ENCODE peak calls at places on chromosome 4, in eight cellular contexts. Z is CD8-positive, alpha-beta memory T cell; X is PC-3; H is pancreas; O is endothelial cell of umbilical vein; I is CD4-positive, CD25-positive, alpha-beta regulatory T cell; M is esophagus squamous epithelium; V is A549. Q is an unnamed sample.

GRCh38 chr4:1336079-1336478 is 10.9 kb upstream of the UVSSA start:
- DNase-seq in M (no peak), V (no peak), I (no peak), X (no peak), H (no peak), Z (no peak), O (no peak), Q (no peak)

GRCh38 chr4:183264614-183265013 is 55.5 kb downstream of the CLDN22 start:
- DNase-seq in I (no peak), O (no peak), V (no peak), H (no peak), M (no peak), X (no peak), Z (no peak), Q (no peak)

GRCh38 chr4:180767330-180767729 is 1475.9 kb upstream of the TENM3 start:
- DNase-seq in Z (no peak), I (no peak), X (no peak), O (no peak), V (no peak), H (no peak), M (no peak), Q (no peak)

GRCh38 chr4:167715176-167715575 is 377.2 kb upstream of the ANXA10 start:
- DNase-seq in I (no peak), H (no peak), M (no peak), O (no peak), X (peak; percentile 5), Z (no peak), V (no peak), Q (no peak)

GRCh38 chr4:22500831-22501714 is 14.8 kb downstream of the ADGRA3 start:
- DNase-seq in X (peak; percentile 84), M (no peak), Z (no peak), V (peak; percentile 31), H (no peak), O (peak; percentile 51), I (no peak), Q (peak; percentile 79)

GRCh38 chr4:135192746-135193535 is 991.4 kb upstream of the PABPC4L start:
- DNase-seq in X (no peak), H (no peak), V (no peak), M (no peak), I (no peak), Z (no peak), O (no peak), Q (no peak)

GRCh38 chr4:138953962-138954371 is 61.6 kb upstream of the NOCT start:
- DNase-seq in O (peak; percentile 52), M (no peak), V (no peak), X (peak; percentile 22), Z (no peak), I (no peak), H (no peak), Q (no peak)

GRCh38 chr4:80049402-80049801 is 23.6 kb downstream of the ANTXR2 start:
- DNase-seq in I (no peak), X (no peak), M (no peak), O (no peak), Z (no peak), V (no peak), H (no peak), Q (no peak)

GRCh38 chr4:112130903-112131302 is 14.4 kb upstream of the FAM241A start:
- DNase-seq in I (no peak), H (no peak), M (no peak), Z (no peak), O (peak; percentile 39), X (no peak), V (no peak), Q (no peak)

GRCh38 chr4:88159137-88159725 is 792 bp upstream of the ABCG2 start:
- DNase-seq in I (no peak), Z (no peak), O (peak; percentile 53), X (no peak), H (peak; percentile 50), V (peak; percentile 29), M (no peak), Q (no peak)

GRCh38 chr4:69467797-69468196 is 27.9 kb downstream of the UGT2B4 start:
- DNase-seq in H (no peak), O (no peak), X (no peak), V (no peak), M (no peak), I (no peak), Z (no peak), Q (no peak)

GRCh38 chr4:144709793-144710525 is 64.0 kb downstream of the HHIP start:
- DNase-seq in O (peak; percentile 89), Z (no peak), X (peak; percentile 90), H (no peak), M (no peak), V (peak; percentile 10), I (no peak), Q (peak; percentile 70)

GRCh38 chr4:119104644-119105273 is 30.9 kb upstream of the MYOZ2 start:
- DNase-seq in O (no peak), X (no peak), Z (no peak), M (no peak), H (no peak), I (no peak), V (no peak), Q (no peak)

GRCh38 chr4:126458993-126459392 is 1144.2 kb downstream of the FAT4 start:
- DNase-seq in M (no peak), I (no peak), V (no peak), H (no peak), O (no peak), Z (no peak), X (peak; percentile 28), Q (no peak)

GRCh38 chr4:77959566-77960338 is 97.1 kb downstream of the MRPL1 start:
- DNase-seq in V (peak; percentile 18), X (peak; percentile 64), O (peak; percentile 55), Z (peak; percentile 11), M (no peak), H (no peak), I (no peak), Q (no peak)

GRCh38 chr4:87875187-87875586 is 42.4 kb downstream of the MEPE start:
- DNase-seq in V (no peak), H (no peak), Z (no peak), I (no peak), O (no peak), M (no peak), X (no peak), Q (no peak)

GRCh38 chr4:167216783-167217182 is 17.5 kb downstream of the SPOCK3 start:
- DNase-seq in V (no peak), M (no peak), Z (no peak), I (no peak), H (no peak), O (no peak), X (no peak), Q (no peak)

GRCh38 chr4:52838729-52839722 is 23.1 kb upstream of the RASL11B start:
- DNase-seq in Z (no peak), O (no peak), M (no peak), V (no peak), I (no peak), X (no peak), H (no peak), Q (no peak)

GRCh38 chr4:5003372-5003857 is 15.8 kb downstream of the CYTL1 start:
- DNase-seq in H (no peak), Z (no peak), O (no peak), M (no peak), V (no peak), I (no peak), X (no peak), Q (no peak)

GRCh38 chr4:180098601-180099000 is 2144.6 kb upstream of the TENM3 start:
- DNase-seq in M (no peak), X (no peak), I (no peak), O (no peak), H (no peak), V (no peak), Z (no peak), Q (no peak)

GRCh38 chr4:53656421-53656981 is 65.2 kb upstream of the LNX1 start:
- DNase-seq in I (no peak), Z (no peak), H (no peak), X (peak; percentile 19), V (no peak), M (no peak), O (no peak), Q (no peak)

GRCh38 chr4:185881427-185881826 is 69.4 kb upstream of the SORBS2 start:
- DNase-seq in O (no peak), Z (no peak), I (no peak), H (no peak), X (no peak), V (no peak), M (no peak), Q (no peak)
- H3K27ac ChIP-seq in O (no peak overlapping the region), Z (no peak overlapping the region), I (no peak overlapping the region), H (no peak overlapping the region), X (no peak overlapping the region), V (no peak overlapping the region), M (no peak overlapping the region), Q (peak overlapping the region; percentile 24)

DNA sequence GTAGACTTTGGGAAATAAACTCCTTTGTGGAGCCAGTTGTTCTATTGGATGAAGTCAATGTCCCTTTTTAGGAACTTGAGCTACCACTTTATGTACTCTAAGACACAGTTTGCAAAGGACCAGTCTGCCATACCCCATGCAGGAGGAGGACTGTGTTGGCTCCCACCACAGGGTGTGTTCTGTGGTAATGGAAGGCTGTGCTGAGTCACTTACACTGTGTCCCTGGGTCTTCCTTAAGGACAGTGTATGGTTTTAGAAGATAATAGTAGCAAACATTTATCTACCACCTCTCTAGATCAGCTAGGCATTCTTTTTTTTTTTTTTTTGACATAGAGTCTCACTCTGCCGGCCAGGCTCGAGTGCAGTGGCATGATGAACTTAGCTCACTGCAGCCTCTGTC is 184.0 kb upstream of the PGRMC2 start:
- DNase-seq in O (no peak), Z (no peak), V (no peak), M (no peak), I (no peak), X (peak; percentile 47), H (no peak), Q (no peak)
- H3K27ac ChIP-seq in O (no peak overlapping the region), Z (peak overlapping the region; percentile 29), V (peak overlapping the region; percentile 24), M (no peak overlapping the region), I (no peak overlapping the region), X (peak overlapping the region; percentile 64), H (no peak overlapping the region), Q (no peak overlapping the region)

DNA sequence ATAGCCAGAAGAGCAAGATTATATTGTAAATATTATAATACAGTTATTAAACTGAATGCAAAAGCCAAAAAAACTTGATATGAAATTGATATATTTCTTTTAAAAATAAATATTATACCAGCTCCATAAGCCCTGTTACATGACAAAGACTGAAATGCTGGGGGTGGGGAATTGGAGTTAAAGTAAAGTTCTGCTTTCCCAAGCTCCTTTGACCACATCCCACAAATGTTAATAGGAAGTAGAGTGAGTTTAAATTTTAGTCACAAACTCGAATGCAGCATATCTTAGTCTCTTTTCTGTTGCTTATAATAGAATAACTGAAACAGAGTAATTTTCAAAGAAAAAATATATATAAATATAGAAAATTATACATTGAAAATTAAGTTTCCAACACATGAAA is 46.9 kb upstream of the NFKB1 start:
- DNase-seq in H (no peak), V (no peak), M (no peak), O (no peak), Z (no peak), I (no peak), X (no peak), Q (no peak)
- H3K27ac ChIP-seq in H (no peak overlapping the region), V (no peak overlapping the region), M (no peak overlapping the region), O (no peak overlapping the region), Z (no peak overlapping the region), I (no peak overlapping the region), X (no peak overlapping the region), Q (no peak overlapping the region)

DNA sequence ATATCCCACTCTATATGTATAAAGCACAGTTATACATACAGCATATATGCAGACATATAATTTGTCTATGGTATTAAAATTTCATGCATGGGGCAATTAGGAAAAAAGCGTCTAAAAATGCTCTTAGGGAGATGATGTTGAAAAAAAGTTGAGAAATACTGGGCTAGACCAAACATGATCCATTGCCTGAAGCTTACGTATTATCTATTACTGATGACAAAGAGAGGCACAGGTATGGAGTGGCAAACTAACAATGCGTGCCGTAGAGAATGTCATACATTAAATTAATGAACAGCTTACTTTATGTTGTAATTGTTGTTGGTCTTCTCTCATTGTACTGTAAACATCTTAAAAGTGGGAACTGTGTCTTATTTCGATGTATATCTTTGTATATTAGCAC is 13.9 kb downstream of the RHOH start:
- DNase-seq in H (no peak), M (no peak), V (no peak), Z (no peak), X (no peak), I (no peak), O (no peak), Q (no peak)
- H3K27ac ChIP-seq in H (no peak overlapping the region), M (no peak overlapping the region), V (no peak overlapping the region), Z (peak overlapping the region; percentile 38), X (no peak overlapping the region), I (peak overlapping the region; percentile 100), O (no peak overlapping the region), Q (no peak overlapping the region)

Q was measured in epithelial cell of prostate.